ENCODE peak calls at places on chromosome X, in five cellular contexts. S is MCF 10A, W is WTC11, X is lower leg skin, J is choroid plexus epithelial cell. D is an unnamed sample.

GRCh38 chrX:3451566-3451965 is 105.1 kb upstream of the MXRA5 start:
- DNase-seq in X (no peak), S (no peak), J (peak), W (no peak), D (no peak)

GRCh38 chrX:22383988-22384387 is 111.3 kb downstream of the CBLL2 start:
- DNase-seq in W (peak), X (no peak), J (no peak), S (peak), D (no peak)

GRCh38 chrX:11151799-11152591 is 40.9 kb downstream of the HCCS start:
- DNase-seq in W (no peak), X (no peak), J (peak), S (no peak), D (no peak)

GRCh38 chrX:46704767-46705386 is 54.0 kb downstream of the SLC9A7 start:
- DNase-seq in J (peak), X (no peak), S (peak), W (no peak), D (no peak)

GRCh38 chrX:103464774-103465117 is 54.5 kb downstream of the RAB40A start:
- DNase-seq in S (peak), W (peak), X (peak), J (peak), D (peak)

GRCh38 chrX:110691446-110691845 is 104.2 kb downstream of the CHRDL1 start:
- DNase-seq in W (no peak), X (no peak), J (no peak), S (no peak), D (no peak)

GRCh38 chrX:3550871-3551270 is 162.6 kb downstream of the PRKX start:
- DNase-seq in S (no peak), X (no peak), W (no peak), J (no peak), D (no peak)

GRCh38 chrX:370244-370962 is 16.3 kb downstream of the PPP2R3B start:
- DNase-seq in X (no peak), J (no peak), S (no peak), W (no peak), D (no peak)

GRCh38 chrX:96372313-96373046 is 312.2 kb upstream of the DIAPH2 start:
- DNase-seq in X (no peak), W (no peak), S (peak), J (peak), D (no peak)

GRCh38 chrX:27186671-27187070 is 276.5 kb downstream of the PPP4R3C start:
- DNase-seq in S (peak), J (peak), W (peak), X (no peak), D (peak)

GRCh38 chrX:15447985-15448639 is 45.0 kb downstream of the PIR start:
- DNase-seq in S (no peak), J (peak), W (no peak), X (no peak), D (no peak)

GRCh38 chrX:10769696-10770619 is 149.6 kb upstream of the MID1 start:
- DNase-seq in S (no peak), J (peak), X (no peak), W (no peak), D (no peak)

GRCh38 chrX:79176028-79176427 is 31.5 kb downstream of the GPR174 start:
- DNase-seq in W (no peak), S (no peak), J (no peak), X (no peak), D (no peak)

GRCh38 chrX:13716905-13717304 is 17.5 kb downstream of the TRAPPC2 start:
- DNase-seq in X (no peak), S (no peak), J (no peak), W (no peak), D (peak)

GRCh38 chrX:140756948-140757347 is 47.4 kb downstream of the LINC00632 start:
- DNase-seq in S (no peak), X (no peak), J (no peak), W (no peak), D (no peak)

GRCh38 chrX:53320543-53321215 is 39.3 kb upstream of the IQSEC2 start:
- DNase-seq in W (no peak), X (no peak), J (no peak), S (no peak), D (no peak)

GRCh38 chrX:22276781-22277180 is 4.1 kb downstream of the CBLL2 start:
- DNase-seq in W (no peak), J (peak), S (peak), X (no peak), D (no peak)

GRCh38 chrX:68807818-68808217 is 21.0 kb upstream of the EFNB1 start:
- DNase-seq in S (peak), X (no peak), W (peak), J (peak), D (no peak)

GRCh38 chrX:13094374-13094773 is 50.0 kb upstream of the FAM9C start:
- DNase-seq in W (no peak), J (no peak), X (no peak), S (no peak), D (no peak)

GRCh38 chrX:72663737-72664136 is 50.4 kb downstream of the PHKA1 start:
- DNase-seq in X (no peak), W (no peak), S (no peak), J (no peak), D (no peak)

GRCh38 chrX:63932006-63932405 is 147.0 kb upstream of the ARHGEF9 start:
- DNase-seq in S (no peak), J (no peak), W (no peak), X (no peak), D (no peak)
- TF ChIP-seq CTCF in S (peak), J (no peak), W (no peak), X (no peak), D (no peak)

GRCh38 chrX:30308263-30309138 is 689 bp downstream of the NR0B1 start:
- DNase-seq in W (peak), J (peak), X (no peak), S (no peak), D (no peak)
- TF ChIP-seq CTCF in W (peak), J (peak), X (no peak), S (no peak), D (no peak)

GRCh38 chrX:7852166-7852565 is 9.2 kb downstream of the VCX start:
- DNase-seq in S (no peak), W (no peak), X (no peak), J (no peak), D (no peak)
- TF ChIP-seq CTCF in S (no peak), W (no peak), X (no peak), J (no peak), D (no peak)

DNA sequence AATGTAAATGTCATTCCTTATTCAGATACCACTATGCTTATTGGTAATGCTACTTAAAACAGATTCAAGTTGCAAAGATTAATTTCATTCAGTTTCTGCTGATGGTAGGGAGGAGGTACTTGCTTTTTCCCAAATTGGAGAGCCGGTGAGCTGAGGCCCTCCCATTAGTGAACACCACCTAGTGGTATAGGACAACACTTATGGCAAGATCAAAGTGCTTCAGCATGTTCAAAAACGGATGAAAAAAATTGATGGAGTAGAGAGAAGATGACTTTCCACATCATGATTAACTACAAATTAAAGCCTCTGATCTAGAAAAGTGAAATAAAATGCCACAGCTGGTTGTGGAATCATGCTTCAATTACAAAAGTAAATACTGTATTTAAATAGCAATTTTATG is 112.9 kb downstream of the MBNL3 start:
- DNase-seq in W (no peak), S (peak), X (no peak), J (peak), D (no peak)
- TF ChIP-seq CTCF in W (no peak), S (peak), X (no peak), J (peak), D (no peak)

GRCh38 chrX:135543924-135544323 is 23.5 kb downstream of the INTS6L start:
- DNase-seq in W (peak), J (no peak), X (no peak), S (peak), D (peak)
- TF ChIP-seq CTCF in W (peak), J (no peak), X (no peak), S (peak), D (peak)

GRCh38 chrX:112910418-112910817 is 69.8 kb upstream of the AMOT start:
- DNase-seq in W (no peak), J (no peak), X (no peak), S (no peak), D (no peak)

GRCh38 chrX:112913807-112914206 is 73.2 kb upstream of the AMOT start:
- DNase-seq in W (no peak), X (no peak), S (peak), J (no peak), D (no peak)
- TF ChIP-seq CTCF in W (no peak), X (no peak), S (peak), J (no peak), D (no peak)

GRCh38 chrX:155070038-155070437 is 898 bp downstream of the CMC4 start:
- DNase-seq in X (no peak), J (no peak), W (no peak), S (peak), D (no peak)

GRCh38 chrX:155071694-155072215 is 447 bp downstream of the BRCC3 start:
- DNase-seq in J (peak), S (peak), X (no peak), W (peak), D (no peak)

GRCh38 chrX:155069414-155069813 is 1.5 kb downstream of the CMC4 start:
- DNase-seq in X (no peak), J (no peak), S (no peak), W (no peak), D (no peak)

GRCh38 chrX:155070663-155070974 is 317 bp downstream of the CMC4 start:
- DNase-seq in X (no peak), S (no peak), J (no peak), W (peak), D (no peak)

DNA sequence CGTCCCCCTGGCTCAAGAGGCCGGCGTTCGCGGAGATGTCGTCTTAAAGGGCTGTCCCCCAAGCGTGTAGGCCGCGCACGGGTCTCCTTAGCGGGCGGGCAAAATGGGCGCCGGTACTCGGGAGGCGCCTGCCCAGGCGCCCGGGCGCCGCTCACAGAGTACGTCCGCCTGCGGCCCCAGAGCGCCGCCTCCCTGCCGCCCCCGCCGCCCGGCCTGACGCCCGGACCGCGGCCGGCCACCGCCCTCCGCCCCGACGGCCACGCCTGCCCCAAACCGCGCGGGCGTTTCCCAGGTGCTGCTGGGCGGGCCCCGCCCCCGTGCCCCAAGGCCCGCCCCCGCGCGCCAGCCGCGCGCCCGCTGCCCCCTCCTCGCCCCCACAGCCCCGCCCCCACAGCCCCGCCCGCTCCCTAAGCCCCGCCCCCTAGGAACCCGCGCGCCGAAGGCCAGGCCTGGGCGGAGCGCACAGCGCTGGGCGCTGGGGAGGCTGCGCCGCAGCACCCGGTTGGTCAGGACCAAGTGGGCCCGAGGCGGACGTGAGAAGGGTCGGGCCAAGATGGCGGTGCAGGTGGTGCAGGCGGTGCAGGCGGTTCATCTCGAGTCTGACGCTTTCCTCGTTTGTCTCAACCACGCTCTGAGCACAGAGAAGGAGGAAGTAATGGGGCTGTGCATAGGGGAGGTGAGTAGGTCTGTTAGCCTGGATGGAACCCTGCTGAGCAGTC is at the start of the genes BRCC3, CMC4 and MTCP1:
- DNase-seq in S (peak), J (peak), W (peak), X (peak), D (peak)
- TF ChIP-seq CTCF in S (no peak), J (no peak), W (no peak), X (no peak), D (no peak)

DNA sequence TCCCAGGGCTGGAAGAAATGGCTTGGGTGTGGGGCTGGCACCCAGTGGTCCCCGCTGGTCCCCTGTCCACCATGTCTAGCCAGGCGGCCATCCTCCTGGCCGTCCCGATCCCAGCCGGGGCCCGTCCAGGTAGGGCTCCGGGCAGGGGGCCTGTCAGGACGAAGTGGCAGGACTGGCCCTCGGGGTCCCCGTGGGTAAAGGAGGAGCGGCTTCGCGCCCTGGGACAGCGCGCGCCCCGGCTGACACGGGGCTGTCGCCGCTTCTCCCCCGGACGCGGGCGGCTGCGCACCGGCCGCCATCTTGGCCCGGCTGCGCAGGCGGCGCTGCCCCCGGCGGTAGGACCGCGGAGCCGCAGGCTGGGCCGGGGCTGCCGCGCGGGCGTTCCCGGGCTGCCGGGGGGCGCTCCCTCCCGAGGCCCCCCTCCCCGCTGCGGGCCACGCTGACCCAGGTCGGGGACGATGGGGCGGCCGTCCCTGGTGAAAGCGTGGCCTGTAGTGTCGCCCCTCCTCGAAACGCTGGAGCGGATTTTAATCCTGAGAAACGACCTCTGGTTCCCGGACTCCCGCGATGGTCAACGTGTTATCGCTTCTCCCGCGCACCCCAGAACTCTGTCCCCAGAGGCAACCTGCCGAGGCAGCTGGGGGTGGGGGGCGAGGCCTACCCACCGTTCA is 60.4 kb upstream of the BCOR start:
- DNase-seq in J (no peak), S (no peak), X (no peak), W (peak), D (no peak)
- TF ChIP-seq CTCF in J (no peak), S (no peak), X (no peak), W (no peak), D (peak)

GRCh38 chrX:109638158-109638557 is 13.2 kb upstream of the KCNE5 start:
- DNase-seq in W (no peak), J (no peak), S (no peak), X (no peak), D (no peak)

GRCh38 chrX:109635151-109635550 is 10.2 kb upstream of the KCNE5 start:
- DNase-seq in S (peak), J (peak), W (peak), X (no peak), D (no peak)

GRCh38 chrX:109629310-109629709 is 4.3 kb upstream of the KCNE5 start:
- DNase-seq in W (no peak), X (no peak), J (peak), S (no peak), D (no peak)

GRCh38 chrX:109632906-109633504 is 8.0 kb upstream of the KCNE5 start:
- DNase-seq in W (peak), J (peak), S (peak), X (no peak), D (no peak)
- TF ChIP-seq CTCF in W (no peak), J (peak), S (peak), X (no peak), D (no peak)

D was measured in CD8-positive, alpha-beta T cell.